ENCODE peak calls at places on chromosomes 5 and 9, in seven cellular contexts. One of them, this sample, is unnamed.

GRCh38 chr9:14127656-14128055 is 186.3 kb downstream of the NFIB start:
- DNase-seq in H1: no peak
- DNase-seq in right lobe of liver: no peak
- DNase-seq in IMR-90: peak; percentile 58
- DNase-seq in body of pancreas: no peak
- DNase-seq in tibial nerve: no peak
- DNase-seq in sigmoid colon: no peak
- DNase-seq in this sample: no peak

GRCh38 chr9:132851421-132851792 is 26.7 kb downstream of the AK8 start:
- DNase-seq in body of pancreas: no peak
- DNase-seq in IMR-90: no peak
- DNase-seq in sigmoid colon: no peak
- DNase-seq in right lobe of liver: no peak
- DNase-seq in H1: no peak
- DNase-seq in tibial nerve: no peak
- DNase-seq in this sample: no peak

GRCh38 chr9:18410983-18411382 is 63.0 kb upstream of the ADAMTSL1 start:
- DNase-seq in tibial nerve: no peak
- DNase-seq in H1: no peak
- DNase-seq in IMR-90: no peak
- DNase-seq in sigmoid colon: no peak
- DNase-seq in body of pancreas: no peak
- DNase-seq in right lobe of liver: no peak
- DNase-seq in this sample: no peak

GRCh38 chr5:5288236-5288635 is 134.2 kb upstream of the ICE1 start:
- DNase-seq in IMR-90: peak; percentile 10
- DNase-seq in body of pancreas: no peak
- DNase-seq in tibial nerve: no peak
- DNase-seq in sigmoid colon: no peak
- DNase-seq in H1: no peak
- DNase-seq in right lobe of liver: no peak
- DNase-seq in this sample: no peak

GRCh38 chr5:1497271-1497777 is 26.4 kb downstream of the LPCAT1 start:
- DNase-seq in tibial nerve: no peak
- DNase-seq in sigmoid colon: no peak
- DNase-seq in body of pancreas: no peak
- DNase-seq in IMR-90: no peak
- DNase-seq in H1: no peak
- DNase-seq in right lobe of liver: no peak
- DNase-seq in this sample: no peak

GRCh38 chr9:2243666-2244555 is 228.8 kb downstream of the SMARCA2 start:
- DNase-seq in right lobe of liver: no peak
- DNase-seq in tibial nerve: no peak
- DNase-seq in IMR-90: no peak
- DNase-seq in sigmoid colon: no peak
- DNase-seq in H1: no peak
- DNase-seq in body of pancreas: no peak
- DNase-seq in this sample: no peak

GRCh38 chr9:91567642-91568274 is 144.1 kb upstream of the NFIL3 start:
- DNase-seq in IMR-90: no peak
- DNase-seq in sigmoid colon: no peak
- DNase-seq in tibial nerve: no peak
- DNase-seq in right lobe of liver: peak; percentile 85
- DNase-seq in H1: no peak
- DNase-seq in body of pancreas: no peak
- DNase-seq in this sample: no peak

GRCh38 chr5:41325074-41325473 is 111.7 kb upstream of the C6 start:
- DNase-seq in body of pancreas: no peak
- DNase-seq in tibial nerve: no peak
- DNase-seq in H1: no peak
- DNase-seq in right lobe of liver: no peak
- DNase-seq in sigmoid colon: no peak
- DNase-seq in IMR-90: no peak
- DNase-seq in this sample: no peak

GRCh38 chr9:88691811-88692210 is 156.8 kb downstream of the NXNL2 start:
- DNase-seq in IMR-90: peak; percentile 84
- DNase-seq in tibial nerve: no peak
- DNase-seq in right lobe of liver: no peak
- DNase-seq in body of pancreas: no peak
- DNase-seq in H1: no peak
- DNase-seq in sigmoid colon: no peak
- DNase-seq in this sample: no peak

GRCh38 chr9:121824651-121825480 is 173.4 kb downstream of the DAB2IP start:
- DNase-seq in tibial nerve: no peak
- DNase-seq in body of pancreas: no peak
- DNase-seq in IMR-90: peak; percentile 56
- DNase-seq in sigmoid colon: no peak
- DNase-seq in H1: peak; percentile 45
- DNase-seq in right lobe of liver: no peak
- DNase-seq in this sample: no peak

GRCh38 chr5:72355706-72356299 is 35.6 kb downstream of the PTCD2 start:
- DNase-seq in tibial nerve: no peak
- DNase-seq in IMR-90: peak; percentile 22
- DNase-seq in sigmoid colon: no peak
- DNase-seq in body of pancreas: peak; percentile 14
- DNase-seq in right lobe of liver: no peak
- DNase-seq in H1: no peak
- DNase-seq in this sample: peak; percentile 21

GRCh38 chr9:88041447-88041846 is 67.1 kb upstream of the CDK20 start:
- DNase-seq in tibial nerve: no peak
- DNase-seq in sigmoid colon: no peak
- DNase-seq in right lobe of liver: no peak
- DNase-seq in IMR-90: peak; percentile 22
- DNase-seq in body of pancreas: no peak
- DNase-seq in H1: no peak
- DNase-seq in this sample: no peak

GRCh38 chr5:140588311-140589070 is 23.9 kb downstream of the SLC35A4 start:
- DNase-seq in H1: no peak
- DNase-seq in tibial nerve: no peak
- DNase-seq in IMR-90: peak; percentile 37
- DNase-seq in right lobe of liver: no peak
- DNase-seq in sigmoid colon: no peak
- DNase-seq in body of pancreas: no peak
- DNase-seq in this sample: no peak

GRCh38 chr5:116953251-116953934 is 378.8 kb upstream of the SEMA6A start:
- DNase-seq in tibial nerve: no peak
- DNase-seq in H1: no peak
- DNase-seq in body of pancreas: no peak
- DNase-seq in sigmoid colon: no peak
- DNase-seq in right lobe of liver: no peak
- DNase-seq in IMR-90: no peak
- DNase-seq in this sample: no peak

GRCh38 chr9:96510258-96510657 is 60.3 kb downstream of the HABP4 start:
- DNase-seq in sigmoid colon: no peak
- DNase-seq in body of pancreas: no peak
- DNase-seq in right lobe of liver: no peak
- DNase-seq in H1: no peak
- DNase-seq in IMR-90: no peak
- DNase-seq in tibial nerve: no peak
- DNase-seq in this sample: no peak

GRCh38 chr9:29555452-29555851 is 1982.2 kb upstream of the C9orf72 start:
- DNase-seq in sigmoid colon: no peak
- DNase-seq in H1: no peak
- DNase-seq in tibial nerve: no peak
- DNase-seq in body of pancreas: no peak
- DNase-seq in IMR-90: no peak
- DNase-seq in right lobe of liver: no peak
- DNase-seq in this sample: no peak

GRCh38 chr5:565782-566445 is 41.7 kb upstream of the SLC9A3 start:
- DNase-seq in IMR-90: peak; percentile 41
- DNase-seq in body of pancreas: peak; percentile 32
- DNase-seq in H1: peak; percentile 64
- DNase-seq in sigmoid colon: peak; percentile 57
- DNase-seq in right lobe of liver: no peak
- DNase-seq in tibial nerve: no peak
- DNase-seq in this sample: peak; percentile 11

GRCh38 chr5:143583385-143583784 is 179.9 kb upstream of the NR3C1 start:
- DNase-seq in right lobe of liver: no peak
- DNase-seq in IMR-90: no peak
- DNase-seq in tibial nerve: no peak
- DNase-seq in H1: no peak
- DNase-seq in sigmoid colon: no peak
- DNase-seq in body of pancreas: no peak
- DNase-seq in this sample: no peak

GRCh38 chr5:125277494-125278154 is 531.2 kb upstream of the ZNF608 start:
- DNase-seq in right lobe of liver: no peak
- DNase-seq in body of pancreas: no peak
- DNase-seq in IMR-90: peak; percentile 94
- DNase-seq in sigmoid colon: no peak
- DNase-seq in tibial nerve: no peak
- DNase-seq in H1: no peak
- DNase-seq in this sample: no peak

DNA sequence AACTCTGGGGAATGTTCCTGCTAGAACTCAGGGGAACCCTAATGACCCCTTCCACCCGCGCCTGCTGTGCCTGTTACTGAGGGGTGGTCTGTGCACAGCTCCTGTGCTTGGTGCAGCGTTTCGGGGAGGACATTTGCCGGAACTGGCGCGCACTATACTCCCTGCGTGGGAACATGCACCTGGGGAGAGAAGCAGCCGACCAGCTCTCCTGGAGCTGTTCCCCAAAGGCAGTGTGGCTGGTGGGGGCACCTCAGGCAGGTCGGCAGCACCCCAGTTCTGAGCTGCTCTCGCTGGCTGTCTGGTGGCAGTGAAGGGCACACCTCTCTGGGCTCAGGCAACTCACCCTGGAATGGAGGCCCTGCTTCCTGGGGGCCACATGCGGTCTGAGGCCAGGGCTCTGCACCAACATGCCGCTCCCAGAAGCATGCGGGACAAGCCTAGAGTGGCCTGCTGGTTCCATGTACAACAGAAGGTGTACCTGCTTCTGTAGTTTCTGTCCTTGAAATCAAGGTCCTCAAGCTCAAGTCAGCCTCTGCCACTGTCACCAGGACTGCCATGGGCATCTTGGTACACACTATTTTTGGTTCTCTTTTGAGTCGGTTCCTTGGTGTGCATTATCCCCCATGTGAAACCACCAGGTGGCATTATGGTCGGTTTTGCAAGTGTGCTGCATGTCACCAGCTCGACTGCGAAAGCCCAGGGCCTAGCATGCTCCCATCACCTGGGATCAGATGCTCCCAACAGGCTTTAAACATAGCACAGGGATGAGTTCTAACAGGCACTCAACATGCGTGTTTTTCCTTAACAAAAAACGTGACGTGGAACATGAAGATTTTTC is 7.8 kb upstream of the MRNIP start:
- DNase-seq in sigmoid colon: peak; percentile 62
- DNase-seq in tibial nerve: no peak
- DNase-seq in right lobe of liver: no peak
- DNase-seq in H1: no peak
- DNase-seq in IMR-90: no peak
- DNase-seq in body of pancreas: no peak
- DNase-seq in this sample: no peak
- H3K36me3 ChIP-seq in sigmoid colon: no peaks in the 10 kb centered on the region
- H3K36me3 ChIP-seq in tibial nerve: no peaks in the 10 kb centered on the region
- H3K36me3 ChIP-seq in right lobe of liver: no peaks in the 10 kb centered on the region
- H3K36me3 ChIP-seq in H1: no peaks in the 10 kb centered on the region
- H3K36me3 ChIP-seq in IMR-90: peaks cover 73% of the 10 kb centered on the region
- H3K36me3 ChIP-seq in body of pancreas: no peaks in the 10 kb centered on the region
- H3K36me3 ChIP-seq in this sample: peaks cover 26% of the 10 kb centered on the region

DNA sequence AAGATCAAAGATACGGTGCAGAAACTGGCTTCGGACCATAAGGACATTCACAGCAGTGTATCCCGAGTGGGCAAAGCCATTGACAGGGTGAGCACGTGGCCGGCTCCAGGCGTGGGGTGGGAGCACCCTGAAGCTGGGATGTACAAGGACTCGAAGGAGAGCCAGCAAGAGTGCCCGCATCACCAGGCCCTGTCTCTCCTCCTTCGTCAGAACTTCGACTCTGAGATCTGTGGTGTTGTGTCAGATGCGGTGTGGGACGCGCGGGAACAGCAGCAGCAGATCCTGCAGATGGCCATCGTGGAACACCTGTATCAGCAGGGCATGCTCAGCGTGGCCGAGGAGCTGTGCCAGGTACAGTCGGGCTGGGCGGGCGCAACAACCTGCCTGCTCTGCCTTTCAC is 11.0 kb downstream of the NHP2 start:
- DNase-seq in sigmoid colon: no peak
- DNase-seq in IMR-90: no peak
- DNase-seq in body of pancreas: no peak
- DNase-seq in tibial nerve: no peak
- DNase-seq in right lobe of liver: no peak
- DNase-seq in H1: no peak
- DNase-seq in this sample: no peak
- TF ChIP-seq POLR2A in sigmoid colon: no peak
- TF ChIP-seq POLR2A in IMR-90: no peak
- TF ChIP-seq POLR2A in body of pancreas: no peak
- TF ChIP-seq POLR2A in tibial nerve: no peak
- TF ChIP-seq POLR2A in right lobe of liver: no peak
- TF ChIP-seq POLR2A in H1: no peak
- TF ChIP-seq POLR2A in this sample: no peak

DNA sequence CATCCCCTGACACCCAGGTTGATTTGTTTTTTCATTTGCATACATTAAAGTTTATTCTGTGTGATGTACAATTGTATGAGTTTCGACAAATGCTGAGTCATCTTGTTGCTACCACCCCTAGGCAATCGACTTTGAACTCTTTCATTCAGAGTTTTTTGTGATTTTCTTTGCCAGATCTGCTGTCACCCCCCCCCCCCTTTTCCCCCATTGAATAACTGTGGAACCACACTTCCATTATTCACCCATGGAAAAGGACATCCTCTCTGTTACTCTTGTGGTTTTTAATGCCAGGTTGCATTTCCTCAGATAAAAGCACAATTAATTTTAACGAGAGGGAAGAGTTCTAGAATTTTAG is 13.7 kb upstream of the FAM120AOS start:
- DNase-seq in sigmoid colon: no peak
- DNase-seq in body of pancreas: no peak
- DNase-seq in H1: no peak
- DNase-seq in tibial nerve: no peak
- DNase-seq in IMR-90: no peak
- DNase-seq in right lobe of liver: no peak
- DNase-seq in this sample: no peak
- H3K27ac ChIP-seq in sigmoid colon: no peak overlapping the region
- H3K27ac ChIP-seq in body of pancreas: peak overlapping the region; percentile 63
- H3K27ac ChIP-seq in H1: no peak overlapping the region
- H3K27ac ChIP-seq in tibial nerve: no peak overlapping the region
- H3K27ac ChIP-seq in IMR-90: no peak overlapping the region
- H3K27ac ChIP-seq in right lobe of liver: peak overlapping the region; percentile 45
- H3K27ac ChIP-seq in this sample: no peak overlapping the region

GRCh38 chr5:14504332-14504727 is 77.3 kb upstream of the OTULINL start:
- DNase-seq in H1: no peak
- DNase-seq in sigmoid colon: no peak
- DNase-seq in tibial nerve: no peak
- DNase-seq in right lobe of liver: no peak
- DNase-seq in IMR-90: no peak
- DNase-seq in body of pancreas: no peak
- DNase-seq in this sample: no peak
- H3K36me3 ChIP-seq in H1: no peaks in the 10 kb centered on the region
- H3K36me3 ChIP-seq in sigmoid colon: peaks cover 16% of the 10 kb centered on the region
- H3K36me3 ChIP-seq in tibial nerve: no peaks in the 10 kb centered on the region
- H3K36me3 ChIP-seq in right lobe of liver: no peaks in the 10 kb centered on the region
- H3K36me3 ChIP-seq in IMR-90: peaks cover 87% of the 10 kb centered on the region
- H3K36me3 ChIP-seq in body of pancreas: no peaks in the 10 kb centered on the region
- H3K36me3 ChIP-seq in this sample: peaks cover 24% of the 10 kb centered on the region